ENCODE peak calls at places on chromosomes 11 and 22, in six cellular contexts. L, Q, T, S, C and I are unnamed samples.

GRCh38 chr22:46303347-46303965 is 6.8 kb downstream of the GTSE1 start:
- DNase-seq in Q (peak; percentile 49), S (no peak), T (no peak), C (no peak), L (peak; percentile 12), I (peak; percentile 20)

GRCh38 chr11:35235944-35236666 is 97.1 kb downstream of the CD44 start:
- DNase-seq in S (no peak), Q (peak; percentile 90), C (peak; percentile 76), T (peak; percentile 78), L (no peak), I (peak; percentile 51)

GRCh38 chr22:50704510-50705218 is 32.0 kb downstream of the SHANK3 start:
- DNase-seq in S (no peak), C (no peak), Q (no peak), T (no peak), L (peak; percentile 44), I (no peak)

GRCh38 chr11:64892411-64892831 is 14.0 kb upstream of the EHD1 start:
- DNase-seq in T (no peak), Q (no peak), L (no peak), S (no peak), C (no peak), I (no peak)

GRCh38 chr22:32764330-32765116 is 37.0 kb upstream of the TIMP3 start:
- DNase-seq in T (no peak), Q (peak; percentile 91), L (no peak), C (no peak), S (no peak), I (peak; percentile 27)

GRCh38 chr11:130531061-130531460 is 82.6 kb downstream of the ADAMTS15 start:
- DNase-seq in T (peak; percentile 47), C (no peak), L (no peak), Q (peak; percentile 95), S (no peak), I (no peak)

GRCh38 chr11:1299621-1300020 is 9.8 kb downstream of the TOLLIP start:
- DNase-seq in S (no peak), C (no peak), T (no peak), L (peak; percentile 45), Q (no peak), I (no peak)

GRCh38 chr22:17234144-17234623 is 14.9 kb upstream of the ADA2 start:
- DNase-seq in L (peak; percentile 33), T (no peak), Q (peak; percentile 6), S (no peak), C (no peak), I (no peak)

GRCh38 chr11:119107538-119108150 is 500 bp downstream of the C2CD2L start:
- DNase-seq in Q (no peak), C (no peak), T (peak; percentile 14), S (no peak), L (peak; percentile 52), I (no peak)

GRCh38 chr11:124582565-124582964 is 12.8 kb downstream of the OR8A1 start:
- DNase-seq in C (no peak), L (no peak), S (no peak), T (no peak), Q (no peak), I (no peak)

GRCh38 chr11:62539238-62539925 is 7.2 kb downstream of the AHNAK start:
- DNase-seq in C (peak; percentile 65), S (no peak), L (no peak), T (peak; percentile 94), Q (peak; percentile 95), I (peak; percentile 77)

GRCh38 chr11:11514246-11514645 is 107.6 kb downstream of the GALNT18 start:
- DNase-seq in L (no peak), S (no peak), C (no peak), T (no peak), Q (no peak), I (no peak)

GRCh38 chr11:61082931-61083531 is 19.3 kb upstream of the CD5 start:
- DNase-seq in S (no peak), Q (no peak), T (no peak), L (no peak), C (no peak), I (no peak)

GRCh38 chr11:63840356-63841060 is 1.6 kb downstream of the MARK2 start:
- DNase-seq in S (no peak), Q (no peak), T (no peak), C (no peak), L (no peak), I (no peak)

GRCh38 chr11:8289426-8290047 is 25.9 kb upstream of the LMO1 start:
- DNase-seq in L (no peak), Q (no peak), S (no peak), C (no peak), T (no peak), I (no peak)

GRCh38 chr11:98561877-98562395 is 458.8 kb upstream of the CNTN5 start:
- DNase-seq in C (no peak), T (no peak), Q (peak; percentile 2), L (no peak), S (no peak), I (peak; percentile 30)

GRCh38 chr11:128359515-128359914 is 227.8 kb downstream of the ETS1 start:
- DNase-seq in Q (peak; percentile 50), C (no peak), L (no peak), S (no peak), T (no peak), I (no peak)

GRCh38 chr22:40237788-40238424 is 60.2 kb downstream of the TNRC6B start:
- DNase-seq in T (no peak), S (no peak), L (no peak), Q (no peak), C (no peak), I (no peak)

GRCh38 chr11:95076416-95076815 is 9.7 kb downstream of the SRSF8 start:
- DNase-seq in T (no peak), C (no peak), S (no peak), L (no peak), Q (peak; percentile 87), I (peak; percentile 44)

GRCh38 chr22:27748355-27749168 is 53.0 kb downstream of the MN1 start:
- DNase-seq in T (no peak), Q (peak; percentile 90), C (no peak), L (no peak), S (no peak), I (no peak)

GRCh38 chr11:13386567-13386966 is 76.5 kb downstream of the BTBD10 start:
- DNase-seq in L (no peak), C (no peak), Q (no peak), T (no peak), S (no peak), I (no peak)

GRCh38 chr11:78161937-78162336 is 22.5 kb upstream of the ALG8 start:
- DNase-seq in L (no peak), T (no peak), C (no peak), S (no peak), Q (peak; percentile 49), I (no peak)

DNA sequence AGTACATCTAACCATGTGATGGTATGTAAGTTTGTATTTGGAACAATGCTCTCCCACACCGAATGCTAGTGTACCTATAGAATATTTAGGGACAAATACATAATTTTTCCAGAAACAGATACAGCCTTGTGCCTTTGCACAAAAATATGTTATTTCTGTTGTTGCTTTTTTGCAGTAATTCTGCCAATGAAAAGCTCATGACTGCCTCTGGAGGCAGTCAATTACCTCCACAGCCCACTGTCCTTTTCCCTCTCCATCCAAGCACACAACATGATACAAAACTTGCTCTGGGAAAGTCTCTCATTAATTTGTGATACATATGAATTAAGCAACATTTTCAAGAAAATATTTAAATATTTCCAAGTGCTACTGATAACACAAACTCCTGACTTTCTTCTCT is 3.6 kb downstream of the OR51I2 start:
- DNase-seq in L (no peak), C (no peak), T (no peak), Q (no peak), S (no peak), I (no peak)
- TF ChIP-seq CTCF in L (no peak), C (no peak), T (no peak), Q (no peak), S (no peak), I (no peak)

DNA sequence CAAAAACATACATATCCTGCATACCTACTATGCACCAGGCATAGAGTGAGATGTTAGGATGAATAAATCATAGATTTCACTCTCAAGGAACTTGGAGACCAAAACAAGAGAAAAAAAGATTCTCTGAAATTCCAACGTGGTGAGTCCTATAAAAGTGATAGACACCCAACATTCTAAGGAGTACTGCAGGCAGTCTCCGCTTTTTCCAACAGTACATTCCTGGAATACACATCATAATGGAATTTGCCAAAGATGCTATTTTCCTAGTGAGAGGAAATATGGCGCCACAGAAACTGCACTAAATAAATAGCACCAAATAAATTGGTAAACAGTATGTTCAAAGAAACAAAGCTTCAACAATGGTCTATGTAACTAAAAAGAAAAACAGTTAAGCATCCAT is 6.0 kb downstream of the TMEM123 start:
- DNase-seq in C (no peak), L (no peak), Q (peak; percentile 87), T (no peak), S (no peak), I (peak; percentile 75)
- H3K4me1 ChIP-seq in C (peaks cover 49% of the 10 kb centered on the region), L (peaks cover 45% of the 10 kb centered on the region), Q (peaks cover 12% of the 10 kb centered on the region), T (peaks cover 25% of the 10 kb centered on the region), S (peaks cover 11% of the 10 kb centered on the region), I (peaks cover 17% of the 10 kb centered on the region)

GRCh38 chr11:133711545-133711944 is 133.8 kb downstream of the SPATA19 start:
- DNase-seq in Q (no peak), T (no peak), C (no peak), S (no peak), L (no peak), I (no peak)

GRCh38 chr11:133713844-133714243 is 131.5 kb downstream of the SPATA19 start:
- DNase-seq in Q (no peak), L (no peak), S (no peak), T (no peak), C (no peak), I (no peak)

GRCh38 chr11:133713406-133713805 is 131.9 kb downstream of the SPATA19 start:
- DNase-seq in T (no peak), S (no peak), L (no peak), Q (no peak), C (no peak), I (no peak)

GRCh38 chr11:133712235-133712634 is 133.1 kb downstream of the SPATA19 start:
- DNase-seq in C (no peak), Q (no peak), S (no peak), L (no peak), T (no peak), I (no peak)

DNA sequence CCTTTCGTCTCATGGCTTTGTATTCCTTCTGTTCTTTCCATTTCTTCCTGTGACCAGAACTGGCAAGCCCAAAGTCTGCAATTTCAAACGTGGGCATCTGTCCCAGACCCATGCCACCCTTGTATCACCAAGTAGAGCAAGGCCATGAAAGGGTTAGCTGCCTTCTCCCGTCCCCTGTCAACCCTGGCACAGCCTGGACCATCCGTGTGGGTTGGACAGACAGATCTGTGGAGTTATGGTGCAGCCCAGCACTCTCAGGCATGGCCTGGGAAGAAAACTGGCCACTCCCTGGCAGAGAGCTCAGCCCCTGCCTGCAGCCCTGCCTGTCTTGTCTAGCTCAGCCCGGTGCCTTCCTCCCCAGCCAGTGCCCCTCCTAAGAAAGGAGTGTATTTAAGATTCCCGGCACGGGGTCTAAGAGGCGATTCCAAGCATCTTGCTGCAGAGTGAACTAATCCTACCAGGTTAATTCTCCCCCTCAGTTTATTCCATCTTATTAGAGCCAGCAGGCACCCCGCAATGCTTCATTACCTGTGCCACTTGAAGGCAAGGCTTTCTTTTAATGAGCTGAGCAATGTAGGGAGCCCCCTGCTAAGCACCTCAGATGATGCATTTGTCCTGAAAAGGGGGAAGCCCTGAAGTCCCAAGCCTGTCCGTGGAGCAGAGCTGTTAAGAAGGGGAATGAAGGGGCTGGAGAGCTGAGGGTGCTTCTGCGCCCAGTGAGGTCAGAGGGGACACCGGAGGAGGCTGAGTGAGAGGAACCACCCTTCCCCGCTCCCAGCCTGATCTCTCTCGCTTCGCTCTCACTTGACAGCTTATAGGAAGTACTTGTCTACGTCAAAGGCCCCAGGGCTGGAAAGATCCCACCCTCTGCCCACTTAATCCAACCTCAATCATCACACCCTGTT is 130.6 kb downstream of the SPATA19 start:
- DNase-seq in C (no peak), L (no peak), T (no peak), Q (no peak), S (no peak), I (no peak)
- TF ChIP-seq CTCF in C (no peak), L (no peak), T (no peak), Q (no peak), S (no peak), I (no peak)

GRCh38 chr11:70303070-70303469 is 32.6 kb downstream of the PPFIA1 start:
- DNase-seq in S (no peak), T (no peak), L (no peak), Q (peak; percentile 89), C (no peak), I (no peak)
- H3K4me1 ChIP-seq in S (peaks cover 20% of the 10 kb centered on the region), T (peaks cover 41% of the 10 kb centered on the region), L (peaks cover 12% of the 10 kb centered on the region), Q (peaks cover 9% of the 10 kb centered on the region), C (no peaks in the 10 kb centered on the region), I (peaks cover 13% of the 10 kb centered on the region)